ENCODE peak calls at places on chromosomes 12 and 14, in five cellular contexts. S, K, A, H and O are unnamed samples.

GRCh38 chr14:94613720-94614644 is 1.8 kb downstream of the SERPINA3 start:
- DNase-seq in S (no peak), H (no peak), K (no peak), A (no peak), O (no peak)

GRCh38 chr12:97977870-97978269 is 515.3 kb downstream of the RMST start:
- DNase-seq in S (no peak), H (no peak), A (no peak), K (no peak), O (no peak)

GRCh38 chr12:23614280-23614679 is 335.2 kb downstream of the SOX5 start:
- DNase-seq in K (no peak), A (no peak), S (no peak), H (no peak), O (no peak)

GRCh38 chr12:114209852-114210251 is 196.1 kb downstream of the TBX5 start:
- DNase-seq in K (no peak), H (no peak), S (peak; percentile 33), A (no peak), O (peak; percentile 56)

GRCh38 chr14:104195854-104196253 is 57.5 kb downstream of the KIF26A start:
- DNase-seq in H (no peak), K (no peak), S (no peak), A (no peak), O (no peak)

GRCh38 chr12:53729659-53730058 is 2.4 kb upstream of the CALCOCO1 start:
- DNase-seq in K (no peak), H (no peak), S (no peak), A (no peak), O (no peak)

GRCh38 chr12:121812320-121812871 is 8.6 kb downstream of the SETD1B start:
- DNase-seq in K (peak; percentile 69), S (no peak), H (no peak), A (no peak), O (peak; percentile 47)

GRCh38 chr12:45762185-45763110 is 32.9 kb downstream of the ARID2 start:
- DNase-seq in A (no peak), H (peak; percentile 20), K (peak; percentile 30), S (peak; percentile 16), O (peak; percentile 6)

GRCh38 chr12:91984571-91984970 is 161.1 kb downstream of the BTG1 start:
- DNase-seq in A (no peak), S (no peak), H (peak; percentile 49), K (no peak), O (no peak)

GRCh38 chr12:6778212-6778570 is 5.9 kb downstream of the LAG3 start:
- DNase-seq in K (no peak), S (no peak), H (no peak), A (no peak), O (no peak)

GRCh38 chr14:97180304-97181200 is 383.4 kb downstream of the VRK1 start:
- DNase-seq in S (no peak), K (peak; percentile 72), A (no peak), H (no peak), O (no peak)

GRCh38 chr12:188910-189621 is 24.9 kb downstream of the SLC6A12 start:
- DNase-seq in A (peak; percentile 15), S (peak; percentile 54), K (peak; percentile 42), H (no peak), O (peak; percentile 17)

GRCh38 chr12:113310489-113310888 is 24.4 kb downstream of the SLC8B1 start:
- DNase-seq in A (no peak), H (no peak), S (no peak), K (no peak), O (no peak)

GRCh38 chr12:106987846-106988245 is 900 bp upstream of the MTERF2 start:
- DNase-seq in A (no peak), H (no peak), K (no peak), S (no peak), O (no peak)

GRCh38 chr14:24052656-24053547 is 1.1 kb downstream of the CARMIL3 start:
- DNase-seq in K (no peak), A (peak; percentile 66), H (no peak), S (no peak), O (no peak)

GRCh38 chr12:126898562-126898961 is 1368.4 kb upstream of the TMEM132C start:
- DNase-seq in K (no peak), A (no peak), H (no peak), S (no peak), O (no peak)

GRCh38 chr14:70032447-70032846 is 153.2 kb downstream of the SMOC1 start:
- DNase-seq in S (no peak), A (no peak), K (peak; percentile 15), H (no peak), O (no peak)

GRCh38 chr12:82708056-82708455 is 21.4 kb downstream of the TMTC2 start:
- DNase-seq in A (no peak), H (no peak), S (no peak), K (no peak), O (no peak)

GRCh38 chr14:28163261-28163660 is 603.3 kb upstream of the FOXG1 start:
- DNase-seq in H (no peak), S (no peak), K (no peak), A (no peak), O (no peak)

GRCh38 chr12:88870000-88870737 is 289.9 kb upstream of the KITLG start:
- DNase-seq in H (no peak), A (no peak), S (no peak), K (no peak), O (no peak)

GRCh38 chr14:94439453-94440057 is 13.0 kb downstream of the SERPINA11 start:
- DNase-seq in A (no peak), H (no peak), S (no peak), K (no peak), O (no peak)

GRCh38 chr12:6925543-6926279 is 2.0 kb upstream of the ATN1 start:
- DNase-seq in H (no peak), A (no peak), S (no peak), K (peak; percentile 76), O (no peak)

GRCh38 chr12:29640589-29641345 is 143.0 kb downstream of the TMTC1 start:
- DNase-seq in S (no peak), A (no peak), K (peak; percentile 83), H (peak; percentile 4), O (no peak)

GRCh38 chr14:50399251-50400032 is 2.8 kb upstream of the CDKL1 start:
- DNase-seq in H (peak; percentile 39), S (no peak), K (peak; percentile 92), A (no peak), O (no peak)

GRCh38 chr12:66716522-66716921 is 37.6 kb upstream of the GRIP1 start:
- DNase-seq in H (no peak), S (no peak), K (no peak), A (no peak), O (no peak)

GRCh38 chr12:68800294-68800693 is 7.7 kb upstream of the MDM2 start:
- DNase-seq in K (no peak), A (no peak), S (no peak), H (no peak), O (no peak)

GRCh38 chr12:632102-632696 is 31.0 kb downstream of the NINJ2 start:
- DNase-seq in H (peak; percentile 87), K (peak; percentile 82), A (no peak), S (no peak), O (no peak)

GRCh38 chr14:43937001-43937400 is 570.1 kb downstream of the FSCB start:
- DNase-seq in S (no peak), H (no peak), K (no peak), A (no peak), O (no peak)

GRCh38 chr14:24944800-24945199 is 105.1 kb downstream of the STXBP6 start:
- DNase-seq in S (no peak), K (no peak), H (no peak), A (no peak), O (no peak)

GRCh38 chr12:70069221-70069811 is 173.9 kb upstream of the CNOT2 start:
- DNase-seq in K (no peak), A (no peak), H (no peak), S (no peak), O (no peak)

GRCh38 chr14:50001999-50002925 is 109.4 kb downstream of the ARF6 start:
- DNase-seq in S (no peak), K (no peak), A (peak; percentile 45), H (no peak), O (no peak)

GRCh38 chr12:121245951-121246350 is 36.0 kb downstream of the P2RX4 start:
- DNase-seq in A (no peak), K (no peak), H (no peak), S (no peak), O (no peak)

GRCh38 chr12:47219243-47219642 is 139.5 kb upstream of the AMIGO2 start:
- DNase-seq in H (no peak), A (no peak), K (no peak), S (no peak), O (no peak)

GRCh38 chr14:91177073-91177796 is 63.4 kb downstream of the DGLUCY start:
- DNase-seq in S (peak; percentile 40), K (peak; percentile 58), H (peak; percentile 43), A (peak; percentile 28), O (peak; percentile 36)

GRCh38 chr12:27179399-27180214 is 64.5 kb upstream of the STK38L start:
- DNase-seq in H (peak; percentile 44), A (no peak), S (no peak), K (peak; percentile 52), O (peak; percentile 41)

GRCh38 chr12:130870442-130871285 is 1.2 kb upstream of the RAN start:
- DNase-seq in H (peak; percentile 65), S (peak; percentile 65), K (peak; percentile 36), A (peak; percentile 58), O (peak; percentile 85)

GRCh38 chr14:100725587-100726387 is 905 bp upstream of the DLK1 start:
- DNase-seq in K (no peak), A (no peak), H (no peak), S (no peak), O (no peak)

GRCh38 chr12:95446511-95446910 is 27.4 kb upstream of the METAP2 start:
- DNase-seq in A (no peak), S (no peak), K (no peak), H (no peak), O (no peak)

GRCh38 chr12:52438305-52439301 is 4.4 kb upstream of the KRT75 start:
- DNase-seq in A (no peak), K (no peak), S (no peak), H (no peak), O (no peak)